ENCODE peak calls at places on chromosomes 1 and 21, in four cellular contexts. One of them, this sample, is unnamed.
A peak's percentile ranks its signal among the peaks of the same experiment; 100 is the strongest.

GRCh38 chr1:41282679-41283317 is 40.7 kb upstream of the SCMH1 start:
- DNase-seq in KBM-7: peak; percentile 46
- DNase-seq in lower leg skin: no peak
- DNase-seq in anterior cingulate cortex: no peak
- DNase-seq in this sample: no peak

GRCh38 chr1:89598450-89599331 is 34.2 kb upstream of the LRRC8C start:
- DNase-seq in KBM-7: peak; percentile 78
- DNase-seq in lower leg skin: no peak
- DNase-seq in anterior cingulate cortex: no peak
- DNase-seq in this sample: no peak

GRCh38 chr1:52127181-52128175 is 14.4 kb upstream of the ZFYVE9 start:
- DNase-seq in KBM-7: peak; percentile 54
- DNase-seq in lower leg skin: no peak
- DNase-seq in anterior cingulate cortex: no peak
- DNase-seq in this sample: no peak

GRCh38 chr1:224472806-224473205 is 38.2 kb upstream of the WDR26 start:
- DNase-seq in KBM-7: no peak
- DNase-seq in lower leg skin: no peak
- DNase-seq in anterior cingulate cortex: no peak
- DNase-seq in this sample: no peak

GRCh38 chr1:223207293-223208066 is 64.4 kb upstream of the TLR5 start:
- DNase-seq in KBM-7: no peak
- DNase-seq in lower leg skin: no peak
- DNase-seq in anterior cingulate cortex: no peak
- DNase-seq in this sample: no peak

GRCh38 chr1:151327903-151328674 is 873 bp upstream of the PI4KB start:
- DNase-seq in KBM-7: no peak
- DNase-seq in lower leg skin: no peak
- DNase-seq in anterior cingulate cortex: peak; percentile 36
- DNase-seq in this sample: no peak

GRCh38 chr1:47442844-47443529 is 5.1 kb downstream of the FOXD2 start:
- DNase-seq in KBM-7: no peak
- DNase-seq in lower leg skin: no peak
- DNase-seq in anterior cingulate cortex: no peak
- DNase-seq in this sample: no peak

GRCh38 chr1:20847619-20848080 is 60.5 kb upstream of the HP1BP3 start:
- DNase-seq in KBM-7: no peak
- DNase-seq in lower leg skin: no peak
- DNase-seq in anterior cingulate cortex: no peak
- DNase-seq in this sample: no peak

GRCh38 chr21:44902268-44903053 is 18.2 kb downstream of the ITGB2 start:
- DNase-seq in KBM-7: no peak
- DNase-seq in lower leg skin: no peak
- DNase-seq in anterior cingulate cortex: no peak
- DNase-seq in this sample: no peak

GRCh38 chr1:159014851-159015250 is 5.1 kb downstream of the IFI16 start:
- DNase-seq in KBM-7: no peak
- DNase-seq in lower leg skin: no peak
- DNase-seq in anterior cingulate cortex: no peak
- DNase-seq in this sample: no peak